ENCODE peak calls at places on chromosomes 12 and 14, in nine cellular contexts. One of them, this sample, is unnamed.

GRCh38 chr12:49809369-49810158 is 18.6 kb downstream of the NCKAP5L start:
- DNase-seq in uterus: no peak
- DNase-seq in mesothelial cell of epicardium: no peak
- DNase-seq in left colon: no peak
- DNase-seq in CD8-positive, alpha-beta memory T cell: no peak
- DNase-seq in Kasumi-1: no peak
- DNase-seq in GM20000: no peak
- DNase-seq in pons: peak
- DNase-seq in BJ: no peak
- DNase-seq in this sample: no peak

GRCh38 chr12:11885261-11886038 is 185.3 kb upstream of the BCL2L14 start:
- DNase-seq in uterus: no peak
- DNase-seq in mesothelial cell of epicardium: no peak
- DNase-seq in left colon: peak
- DNase-seq in CD8-positive, alpha-beta memory T cell: no peak
- DNase-seq in Kasumi-1: no peak
- DNase-seq in GM20000: no peak
- DNase-seq in pons: no peak
- DNase-seq in BJ: peak
- DNase-seq in this sample: no peak

GRCh38 chr12:104582739-104583138 is 126.0 kb downstream of the CHST11 start:
- DNase-seq in uterus: no peak
- DNase-seq in mesothelial cell of epicardium: no peak
- DNase-seq in left colon: no peak
- DNase-seq in CD8-positive, alpha-beta memory T cell: no peak
- DNase-seq in Kasumi-1: no peak
- DNase-seq in GM20000: peak
- DNase-seq in pons: no peak
- DNase-seq in BJ: no peak
- DNase-seq in this sample: no peak

GRCh38 chr14:73231874-73232851 is 5.1 kb upstream of the PAPLN start:
- DNase-seq in uterus: no peak
- DNase-seq in mesothelial cell of epicardium: no peak
- DNase-seq in left colon: no peak
- DNase-seq in CD8-positive, alpha-beta memory T cell: no peak
- DNase-seq in Kasumi-1: no peak
- DNase-seq in GM20000: peak
- DNase-seq in pons: no peak
- DNase-seq in BJ: no peak
- DNase-seq in this sample: no peak

GRCh38 chr12:126998747-126999285 is 1268.2 kb upstream of the TMEM132C start:
- DNase-seq in uterus: no peak
- DNase-seq in mesothelial cell of epicardium: no peak
- DNase-seq in left colon: no peak
- DNase-seq in CD8-positive, alpha-beta memory T cell: no peak
- DNase-seq in Kasumi-1: no peak
- DNase-seq in GM20000: no peak
- DNase-seq in pons: no peak
- DNase-seq in BJ: no peak
- DNase-seq in this sample: no peak

GRCh38 chr14:105331575-105332351 is 17.2 kb downstream of the PACS2 start:
- DNase-seq in uterus: no peak
- DNase-seq in mesothelial cell of epicardium: no peak
- DNase-seq in left colon: no peak
- DNase-seq in CD8-positive, alpha-beta memory T cell: no peak
- DNase-seq in Kasumi-1: no peak
- DNase-seq in GM20000: no peak
- DNase-seq in pons: no peak
- DNase-seq in BJ: no peak
- DNase-seq in this sample: no peak

GRCh38 chr12:24780969-24781368 is 167.9 kb downstream of the BCAT1 start:
- DNase-seq in uterus: no peak
- DNase-seq in mesothelial cell of epicardium: no peak
- DNase-seq in left colon: no peak
- DNase-seq in CD8-positive, alpha-beta memory T cell: no peak
- DNase-seq in Kasumi-1: peak
- DNase-seq in GM20000: peak
- DNase-seq in pons: no peak
- DNase-seq in BJ: peak
- DNase-seq in this sample: no peak

GRCh38 chr12:12807970-12808702 is 5.0 kb upstream of the DDX47 start:
- DNase-seq in uterus: peak
- DNase-seq in mesothelial cell of epicardium: no peak
- DNase-seq in left colon: peak
- DNase-seq in CD8-positive, alpha-beta memory T cell: peak
- DNase-seq in Kasumi-1: peak
- DNase-seq in GM20000: no peak
- DNase-seq in pons: peak
- DNase-seq in BJ: no peak
- DNase-seq in this sample: no peak

GRCh38 chr14:61609143-61609851 is 86.0 kb upstream of the HIF1A start:
- DNase-seq in uterus: peak
- DNase-seq in mesothelial cell of epicardium: no peak
- DNase-seq in left colon: no peak
- DNase-seq in CD8-positive, alpha-beta memory T cell: no peak
- DNase-seq in Kasumi-1: no peak
- DNase-seq in GM20000: no peak
- DNase-seq in pons: peak
- DNase-seq in BJ: no peak
- DNase-seq in this sample: no peak

GRCh38 chr14:99384446-99385417 is 95.9 kb downstream of the SETD3 start:
- DNase-seq in uterus: no peak
- DNase-seq in mesothelial cell of epicardium: no peak
- DNase-seq in left colon: no peak
- DNase-seq in CD8-positive, alpha-beta memory T cell: no peak
- DNase-seq in Kasumi-1: no peak
- DNase-seq in GM20000: no peak
- DNase-seq in pons: no peak
- DNase-seq in BJ: no peak
- DNase-seq in this sample: no peak

GRCh38 chr12:51839310-51839943 is 9.1 kb downstream of the FIGNL2 start:
- DNase-seq in uterus: no peak
- DNase-seq in mesothelial cell of epicardium: no peak
- DNase-seq in left colon: no peak
- DNase-seq in CD8-positive, alpha-beta memory T cell: no peak
- DNase-seq in Kasumi-1: no peak
- DNase-seq in GM20000: no peak
- DNase-seq in pons: no peak
- DNase-seq in BJ: no peak
- DNase-seq in this sample: no peak

GRCh38 chr14:105141026-105141425 is 27.6 kb downstream of the JAG2 start:
- DNase-seq in uterus: no peak
- DNase-seq in mesothelial cell of epicardium: no peak
- DNase-seq in left colon: no peak
- DNase-seq in CD8-positive, alpha-beta memory T cell: no peak
- DNase-seq in Kasumi-1: no peak
- DNase-seq in GM20000: no peak
- DNase-seq in pons: no peak
- DNase-seq in BJ: no peak
- DNase-seq in this sample: no peak

GRCh38 chr12:6452245-6452731 is 446 bp downstream of the TAPBPL start:
- DNase-seq in uterus: peak
- DNase-seq in mesothelial cell of epicardium: no peak
- DNase-seq in left colon: peak
- DNase-seq in CD8-positive, alpha-beta memory T cell: no peak
- DNase-seq in Kasumi-1: no peak
- DNase-seq in GM20000: no peak
- DNase-seq in pons: peak
- DNase-seq in BJ: no peak
- DNase-seq in this sample: no peak

This sample was measured in AG04449.